ENCODE peak calls at places on chromosomes 5 and 9, in five cellular contexts. O, V, L, P and C are unnamed samples.
A peak's percentile ranks its signal among the peaks of the same experiment; 100 is the strongest.

GRCh38 chr5:111734013-111734412 is 23.0 kb downstream of the NREP start:
- DNase-seq in O (no peak), L (no peak), P (no peak), V (no peak), C (no peak)

GRCh38 chr5:143033535-143034260 is 263.5 kb downstream of the ARHGAP26 start:
- DNase-seq in O (no peak), L (no peak), P (no peak), V (no peak), C (no peak)

GRCh38 chr5:71836084-71836483 is 117.0 kb downstream of the CARTPT start:
- DNase-seq in V (no peak), L (no peak), P (no peak), O (no peak), C (no peak)

GRCh38 chr9:124392855-124393460 is 22.3 kb downstream of the PSMB7 start:
- DNase-seq in L (no peak), O (peak; percentile 74), V (no peak), P (no peak), C (peak; percentile 54)

GRCh38 chr9:133505186-133505830 is 19.5 kb downstream of the MYMK start:
- DNase-seq in O (no peak), P (no peak), V (no peak), L (no peak), C (no peak)

GRCh38 chr5:148974638-148975330 is 88.1 kb downstream of the SH3TC2 start:
- DNase-seq in V (no peak), O (no peak), P (no peak), L (no peak), C (no peak)

GRCh38 chr9:15370496-15371464 is 51.9 kb upstream of the SNAPC3 start:
- DNase-seq in V (no peak), P (peak; percentile 8), O (peak; percentile 47), L (no peak), C (no peak)

GRCh38 chr9:137268538-137269201 is 8.9 kb upstream of the TOR4A start:
- DNase-seq in V (no peak), L (no peak), P (no peak), O (no peak), C (peak; percentile 61)

GRCh38 chr5:141753971-141754713 is 72.1 kb upstream of the ARAP3 start:
- DNase-seq in P (peak; percentile 75), L (peak; percentile 59), O (peak; percentile 78), V (no peak), C (peak; percentile 90)

GRCh38 chr5:16536246-16536645 is 70.6 kb upstream of the ZNF622 start:
- DNase-seq in O (no peak), P (no peak), L (no peak), V (no peak), C (no peak)

GRCh38 chr5:132219981-132220380 is 7.7 kb downstream of the P4HA2 start:
- DNase-seq in O (no peak), P (no peak), L (no peak), V (no peak), C (no peak)

GRCh38 chr5:33370135-33370472 is 70.7 kb upstream of the TARS1 start:
- DNase-seq in V (no peak), L (no peak), O (no peak), P (no peak), C (no peak)

GRCh38 chr9:88460583-88461332 is 72.5 kb downstream of the SPIN1 start:
- DNase-seq in O (peak; percentile 79), L (no peak), V (no peak), P (peak; percentile 61), C (no peak)

GRCh38 chr5:175850165-175850845 is 21.1 kb upstream of the CPLX2 start:
- DNase-seq in P (no peak), L (no peak), O (no peak), V (no peak), C (no peak)

GRCh38 chr9:10232352-10232930 is 380.4 kb downstream of the PTPRD start:
- DNase-seq in V (no peak), L (no peak), O (no peak), P (no peak), C (no peak)

GRCh38 chr5:189976-190365 is 1.3 kb upstream of the LRRC14B start:
- DNase-seq in O (no peak), V (no peak), P (no peak), L (no peak), C (no peak)

GRCh38 chr5:16090270-16090669 is 89.3 kb downstream of the MARCHF11 start:
- DNase-seq in P (no peak), O (no peak), L (no peak), V (no peak), C (no peak)

GRCh38 chr5:173618927-173619519 is 2.6 kb upstream of the BOD1 start:
- DNase-seq in V (peak; percentile 47), O (peak; percentile 64), L (peak; percentile 62), P (peak; percentile 32), C (peak; percentile 88)

GRCh38 chr9:122475717-122476116 is 2.0 kb downstream of the OR1J1 start:
- DNase-seq in P (no peak), V (no peak), L (no peak), O (no peak), C (no peak)

GRCh38 chr9:132901859-132902831 is 23.4 kb downstream of the SPACA9 start:
- DNase-seq in O (peak; percentile 78), P (peak; percentile 76), L (peak; percentile 79), V (peak; percentile 43), C (peak; percentile 94)

GRCh38 chr5:63128018-63128417 is 549.4 kb downstream of the LRRC70 start:
- DNase-seq in L (no peak), V (no peak), P (no peak), O (no peak), C (no peak)

GRCh38 chr9:134384811-134385479 is 58.7 kb downstream of the RXRA start:
- DNase-seq in L (no peak), V (no peak), P (peak; percentile 23), O (peak; percentile 62), C (no peak)

GRCh38 chr5:168766038-168766700 is 187.0 kb upstream of the PANK3 start:
- DNase-seq in O (no peak), P (no peak), L (no peak), V (no peak), C (no peak)

GRCh38 chr9:100474082-100474949 is 1.4 kb downstream of the TMEFF1 start:
- DNase-seq in P (peak; percentile 70), V (no peak), O (peak; percentile 85), L (no peak), C (no peak)

GRCh38 chr9:94881454-94881853 is 155.0 kb downstream of the AOPEP start:
- DNase-seq in V (no peak), O (no peak), P (no peak), L (no peak), C (no peak)

GRCh38 chr9:115730396-115730795 is 423.2 kb upstream of the PAPPA start:
- DNase-seq in P (no peak), O (no peak), L (no peak), V (no peak), C (no peak)

GRCh38 chr5:144335561-144335960 is 164.9 kb downstream of the KCTD16 start:
- DNase-seq in L (peak; percentile 57), O (no peak), V (peak; percentile 5), P (no peak), C (no peak)

GRCh38 chr9:37836386-37836785 is 35.8 kb downstream of the DCAF10 start:
- DNase-seq in O (peak; percentile 2), P (no peak), V (peak; percentile 44), L (no peak), C (no peak)

DNA sequence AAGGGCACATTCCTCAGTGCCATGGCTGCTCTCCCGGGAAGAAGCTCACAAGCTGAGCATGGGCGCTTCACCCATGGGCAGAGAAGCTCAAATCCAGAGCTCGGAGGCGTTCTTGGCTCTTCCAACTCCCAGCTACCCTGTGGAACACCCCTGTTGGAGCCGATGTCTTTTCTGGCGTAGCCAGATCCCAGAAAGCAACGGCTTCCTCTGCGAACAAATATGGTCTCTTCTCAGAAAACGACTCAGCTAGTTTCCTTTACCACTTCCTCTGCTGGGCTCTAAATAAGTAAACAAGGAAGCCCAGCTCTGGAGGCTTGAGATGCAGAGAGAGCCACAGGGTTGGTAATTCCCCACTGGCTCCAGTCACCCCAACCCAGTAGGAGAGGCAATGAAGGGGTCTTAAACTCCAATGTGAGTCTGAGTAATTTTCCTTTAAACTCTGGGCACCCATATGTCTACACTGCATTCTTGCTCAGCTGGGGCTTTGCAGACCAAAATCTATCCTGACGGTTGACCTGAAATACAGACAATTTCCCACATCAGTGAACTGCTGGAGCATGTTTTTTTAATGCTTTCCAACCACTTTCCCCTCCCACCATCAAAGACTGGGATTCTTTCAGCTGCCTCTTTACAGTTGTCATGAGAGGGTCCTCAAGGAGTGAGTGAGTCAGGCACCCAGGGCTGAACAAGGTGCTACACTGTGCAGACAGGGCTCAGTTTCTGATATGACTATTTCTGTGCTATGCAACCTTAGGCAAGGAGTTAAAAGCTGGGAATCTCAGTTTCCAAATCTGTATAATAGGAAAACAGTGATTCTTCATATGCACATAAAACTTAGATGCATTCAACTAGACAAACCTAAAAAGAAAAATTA is at the start of gene LCP2:
- DNase-seq in O (no peak), V (no peak), L (peak; percentile 61), P (no peak), C (no peak)
- H2AFZ ChIP-seq in O (no peak within 1 kb of the TSS), V (peak within 1 kb of the TSS; percentile 91), L (peak within 1 kb of the TSS; percentile 64), P (no peak within 1 kb of the TSS), C (no peak within 1 kb of the TSS)

GRCh38 chr9:129623331-129623730 is 2.4 kb upstream of the C9orf50 start:
- DNase-seq in O (no peak), L (no peak), P (no peak), V (no peak), C (peak; percentile 60)
- H3K9ac ChIP-seq in O (no peak overlapping the region), L (no peak overlapping the region), P (no peak overlapping the region), V (no peak overlapping the region), C (no peak overlapping the region)

DNA sequence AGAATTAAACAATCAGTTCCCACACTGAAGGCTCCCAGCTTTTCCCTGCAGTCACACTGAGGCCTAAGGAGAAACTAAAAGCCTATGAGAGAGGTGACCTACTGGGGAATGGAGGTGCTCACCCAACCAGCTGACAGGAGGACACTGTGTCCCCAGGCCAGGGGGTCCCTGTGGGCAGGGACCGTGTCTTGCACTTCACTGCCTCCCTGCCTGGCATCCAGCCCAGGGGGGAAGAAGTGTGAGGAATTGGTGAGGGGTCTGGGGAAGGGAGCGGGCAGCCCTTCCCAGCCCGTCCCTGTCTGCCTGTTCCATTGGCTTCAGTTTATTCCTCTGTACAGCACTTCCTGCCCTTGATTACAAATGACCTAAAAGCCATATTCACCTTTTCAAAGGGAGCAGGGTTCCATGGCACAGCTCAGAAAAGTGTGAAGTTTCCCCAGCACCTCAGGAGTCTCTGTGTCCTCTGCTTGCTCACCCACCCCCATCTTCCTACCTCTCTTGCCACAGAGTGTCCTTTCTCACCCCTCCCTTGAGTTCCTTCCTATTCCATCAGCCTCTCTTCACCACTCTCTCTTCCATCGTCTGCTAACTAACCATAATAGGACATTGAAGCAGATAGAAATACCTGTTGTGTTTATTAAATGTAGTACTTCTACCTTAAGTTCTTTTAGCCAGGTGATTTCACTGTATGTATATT is 12.9 kb downstream of the OTULINL start:
- DNase-seq in P (no peak), L (no peak), V (no peak), O (no peak), C (no peak)
- H3K4me3 ChIP-seq in P (no peak overlapping the region), L (peak overlapping the region; percentile 54), V (no peak overlapping the region), O (no peak overlapping the region), C (no peak overlapping the region)

GRCh38 chr5:157263586-157264090 is 2.3 kb upstream of the CYFIP2 start:
- DNase-seq in O (no peak), V (no peak), P (no peak), L (no peak), C (peak; percentile 56)
- H2AFZ ChIP-seq in O (no peak overlapping the region), V (peak overlapping the region; percentile 46), P (no peak overlapping the region), L (no peak overlapping the region), C (peak overlapping the region; percentile 76)

GRCh38 chr9:121269030-121269887 is 1.3 kb downstream of the GSN start:
- DNase-seq in P (no peak), V (no peak), L (no peak), O (peak; percentile 72), C (no peak)
- H3K9ac ChIP-seq in P (no peak overlapping the region), V (no peak overlapping the region), L (no peak overlapping the region), O (no peak overlapping the region), C (peak overlapping the region; percentile 63)

GRCh38 chr9:35177520-35177919 is 15.7 kb downstream of the UNC13B start:
- DNase-seq in O (no peak), P (no peak), V (no peak), L (no peak), C (no peak)
- H3K4me3 ChIP-seq in O (no peak overlapping the region), P (no peak overlapping the region), V (no peak overlapping the region), L (no peak overlapping the region), C (no peak overlapping the region)